ENCODE peak calls at places on chromosomes 13 and 19, in ten cellular contexts. P, D, F, L, R, I, X, G, M and J are unnamed samples.

GRCh38 chr13:73201601-73202000 is 142.8 kb downstream of the KLF5 start:
- DNase-seq in I (no peak), G (no peak), D (no peak), P (no peak), L (no peak), X (no peak), M (no peak), F (no peak), R (no peak), J (no peak)

GRCh38 chr19:19081642-19082151 is 17.9 kb downstream of the SLC25A42 start:
- DNase-seq in P (no peak), I (no peak), G (peak; percentile 50), X (no peak), L (no peak), M (no peak), D (no peak), R (no peak), F (no peak), J (no peak)

GRCh38 chr13:30159446-30159839 is 147.9 kb downstream of the KATNAL1 start:
- DNase-seq in G (peak; percentile 94), I (no peak), M (no peak), X (no peak), L (no peak), R (peak; percentile 58), D (no peak), F (no peak), P (no peak), J (peak; percentile 91)

GRCh38 chr19:16942583-16942982 is 53.8 kb downstream of the F2RL3 start:
- DNase-seq in M (no peak), L (no peak), R (no peak), G (no peak), X (no peak), D (no peak), I (no peak), P (no peak), F (no peak), J (no peak)

GRCh38 chr13:111388851-111389500 is 68.5 kb downstream of the TEX29 start:
- DNase-seq in G (no peak), F (no peak), P (no peak), L (no peak), I (peak; percentile 29), M (no peak), R (peak; percentile 50), D (no peak), X (no peak), J (no peak)

GRCh38 chr13:25846227-25846984 is 205.4 kb downstream of the SHISA2 start:
- DNase-seq in D (no peak), L (no peak), F (no peak), G (no peak), X (no peak), P (no peak), M (no peak), I (no peak), R (no peak), J (no peak)

GRCh38 chr13:90800082-90800746 is 547.3 kb upstream of the MIR17HG start:
- DNase-seq in I (peak; percentile 1), R (no peak), P (peak; percentile 0), M (no peak), D (no peak), G (no peak), L (no peak), F (no peak), X (no peak), J (no peak)

GRCh38 chr19:2462635-2463421 is 6.1 kb upstream of the LMNB2 start:
- DNase-seq in F (peak; percentile 96), I (peak; percentile 87), G (peak; percentile 96), R (no peak), X (no peak), L (no peak), D (peak; percentile 76), P (peak; percentile 42), M (no peak), J (peak; percentile 97)

GRCh38 chr19:10113592-10113963 is 2.1 kb downstream of the P2RY11 start:
- DNase-seq in P (no peak), L (no peak), F (no peak), R (peak; percentile 57), D (no peak), M (no peak), X (no peak), I (no peak), G (no peak), J (no peak)

GRCh38 chr13:26968431-26969335 is 202.9 kb downstream of the USP12 start:
- DNase-seq in P (no peak), M (no peak), G (peak; percentile 23), L (no peak), F (no peak), X (no peak), I (no peak), D (no peak), R (no peak), J (no peak)

GRCh38 chr19:12364391-12365093 is 941 bp downstream of the ZNF442 start:
- DNase-seq in R (peak; percentile 12), F (peak; percentile 7), L (no peak), X (no peak), I (no peak), G (peak; percentile 4), P (peak; percentile 22), D (no peak), M (no peak), J (no peak)

GRCh38 chr19:35388277-35389054 is 17.6 kb downstream of the GPR42 start:
- DNase-seq in L (no peak), P (no peak), F (no peak), R (no peak), G (no peak), D (no peak), M (no peak), X (no peak), I (no peak), J (no peak)

GRCh38 chr13:104017317-104017716 is 951.1 kb upstream of the SLC10A2 start:
- DNase-seq in X (no peak), R (no peak), F (no peak), P (no peak), M (no peak), G (no peak), L (no peak), D (no peak), I (no peak), J (no peak)

GRCh38 chr13:21022694-21023325 is 38.6 kb downstream of the LATS2 start:
- DNase-seq in M (no peak), D (peak; percentile 0), R (no peak), G (no peak), I (no peak), P (no peak), X (no peak), L (no peak), F (no peak), J (no peak)

GRCh38 chr13:113066746-113067145 is 38.8 kb upstream of the F7 start:
- DNase-seq in M (no peak), P (no peak), G (no peak), R (no peak), X (no peak), F (no peak), L (no peak), D (no peak), I (no peak), J (no peak)

GRCh38 chr13:105177265-105177900 is 1358.1 kb downstream of the EFNB2 start:
- DNase-seq in I (no peak), L (no peak), D (no peak), P (no peak), G (no peak), F (no peak), X (no peak), R (no peak), M (no peak), J (no peak)

GRCh38 chr13:44181938-44182337 is 191.7 kb upstream of the SERP2 start:
- DNase-seq in M (no peak), P (no peak), X (no peak), D (no peak), L (no peak), G (no peak), I (no peak), F (no peak), R (no peak), J (peak; percentile 44)

GRCh38 chr13:101700598-101700997 is 248.1 kb downstream of the ITGBL1 start:
- DNase-seq in X (no peak), P (no peak), R (no peak), L (no peak), F (no peak), D (no peak), G (no peak), M (no peak), I (no peak), J (peak; percentile 79)

GRCh38 chr19:38420935-38421334 is 5.1 kb downstream of the RASGRP4 start:
- DNase-seq in M (no peak), I (no peak), R (no peak), D (no peak), L (no peak), F (no peak), P (no peak), X (no peak), G (no peak), J (no peak)

GRCh38 chr19:14544977-14545715 is 15.8 kb downstream of the TECR start:
- DNase-seq in L (no peak), F (no peak), R (no peak), P (peak; percentile 62), D (peak; percentile 96), I (peak; percentile 88), G (no peak), M (peak; percentile 87), X (no peak), J (no peak)

GRCh38 chr13:21637296-21637695 is 33.3 kb upstream of the MICU2 start:
- DNase-seq in F (no peak), M (peak; percentile 48), G (peak; percentile 43), R (peak; percentile 20), I (peak; percentile 19), P (no peak), L (no peak), X (no peak), D (peak; percentile 79), J (peak; percentile 52)

GRCh38 chr13:80012281-80012680 is 328.6 kb downstream of the SPRY2 start:
- DNase-seq in M (no peak), L (no peak), G (no peak), X (no peak), I (no peak), D (no peak), R (no peak), F (no peak), P (no peak), J (no peak)

GRCh38 chr13:111469916-111470506 is 149.6 kb downstream of the TEX29 start:
- DNase-seq in P (no peak), D (no peak), G (no peak), X (no peak), L (no peak), I (no peak), R (no peak), F (no peak), M (no peak), J (no peak)

GRCh38 chr19:31761281-31761913 is 412.2 kb upstream of the TSHZ3 start:
- DNase-seq in L (no peak), P (no peak), G (no peak), F (no peak), M (no peak), R (no peak), X (no peak), D (no peak), I (no peak), J (no peak)

GRCh38 chr19:38076337-38076736 is 147.7 kb downstream of the DPF1 start:
- DNase-seq in P (no peak), G (no peak), I (no peak), F (no peak), R (no peak), M (no peak), L (no peak), X (no peak), D (peak; percentile 47), J (no peak)

GRCh38 chr13:91655731-91656130 is 257.3 kb downstream of the GPC5 start:
- DNase-seq in F (no peak), P (no peak), X (no peak), M (no peak), R (no peak), L (no peak), I (no peak), D (no peak), G (no peak), J (no peak)

GRCh38 chr19:3670258-3670795 is 29.9 kb downstream of the PIP5K1C start:
- DNase-seq in G (peak; percentile 84), X (no peak), R (no peak), L (no peak), F (peak; percentile 79), P (no peak), I (no peak), D (no peak), M (no peak), J (peak; percentile 80)

GRCh38 chr19:1874554-1875185 is 10.6 kb downstream of the ABHD17A start:
- DNase-seq in R (no peak), D (peak; percentile 26), X (no peak), P (no peak), L (no peak), M (no peak), F (no peak), G (no peak), I (no peak), J (no peak)